ENCODE peak calls at places on chromosomes 1 and 21, in five cellular contexts. M is lower lobe of right lung, H is adrenal gland, V is ascending aorta, T is upper lobe of right lung. S is an unnamed sample.

GRCh38 chr1:145695781-145696629 is 11.2 kb downstream of the PDZK1 start:
- DNase-seq in M (no peak), H (no peak), V (no peak), T (no peak), S (no peak)

GRCh38 chr1:201454568-201454967 is 14.4 kb downstream of the PHLDA3 start:
- DNase-seq in M (no peak), H (no peak), V (no peak), T (no peak), S (no peak)

GRCh38 chr1:219324171-219324570 is 150.5 kb downstream of the LYPLAL1 start:
- DNase-seq in M (no peak), H (no peak), V (no peak), T (no peak), S (no peak)

GRCh38 chr1:182428043-182428442 is 21.9 kb upstream of the RGSL1 start:
- DNase-seq in M (no peak), H (no peak), V (no peak), T (no peak), S (no peak)

GRCh38 chr21:15063081-15063820 is 1.5 kb downstream of the NRIP1 start:
- DNase-seq in M (no peak), H (no peak), V (no peak), T (no peak), S (no peak)

GRCh38 chr1:228830185-228830953 is 95.1 kb downstream of the RHOU start:
- DNase-seq in M (peak; percentile 86), H (no peak), V (no peak), T (peak; percentile 88), S (peak; percentile 90)

GRCh38 chr21:26782349-26782748 is 62.9 kb downstream of the ADAMTS1 start:
- DNase-seq in M (no peak), H (no peak), V (no peak), T (no peak), S (no peak)

GRCh38 chr21:15000076-15000475 is 64.7 kb downstream of the NRIP1 start:
- DNase-seq in M (no peak), H (no peak), V (no peak), T (no peak), S (no peak)

GRCh38 chr1:149886396-149887195 is 12.8 kb upstream of the BOLA1 start:
- DNase-seq in M (peak; percentile 85), H (peak; percentile 97), V (peak; percentile 96), T (peak; percentile 86), S (peak; percentile 87)

GRCh38 chr1:25615172-25615541 is 1.4 kb upstream of the MAN1C1 start:
- DNase-seq in M (no peak), H (no peak), V (no peak), T (no peak), S (no peak)
- H3K27me3 ChIP-seq in M (no peaks in the 10 kb centered on the region), H (no peaks in the 10 kb centered on the region), V (no peaks in the 10 kb centered on the region), T (no peaks in the 10 kb centered on the region), S (no peaks in the 10 kb centered on the region)

GRCh38 chr1:54275349-54275748 is 75.4 kb downstream of the MRPL37 start:
- DNase-seq in M (no peak), H (peak; percentile 94), V (peak; percentile 98), T (no peak), S (peak; percentile 84)
- TF ChIP-seq CTCF in M (peak; percentile 34), H (no peak), V (peak; percentile 35), T (peak; percentile 20), S (peak; percentile 21)

GRCh38 chr1:243316366-243316989 is 60.6 kb downstream of the SDCCAG8 start:
- DNase-seq in M (no peak), H (no peak), V (no peak), T (no peak), S (no peak)
- H3K4me3 ChIP-seq in M (no peak overlapping the region), H (no peak overlapping the region), V (no peak overlapping the region), T (no peak overlapping the region), S (no peak overlapping the region)

DNA sequence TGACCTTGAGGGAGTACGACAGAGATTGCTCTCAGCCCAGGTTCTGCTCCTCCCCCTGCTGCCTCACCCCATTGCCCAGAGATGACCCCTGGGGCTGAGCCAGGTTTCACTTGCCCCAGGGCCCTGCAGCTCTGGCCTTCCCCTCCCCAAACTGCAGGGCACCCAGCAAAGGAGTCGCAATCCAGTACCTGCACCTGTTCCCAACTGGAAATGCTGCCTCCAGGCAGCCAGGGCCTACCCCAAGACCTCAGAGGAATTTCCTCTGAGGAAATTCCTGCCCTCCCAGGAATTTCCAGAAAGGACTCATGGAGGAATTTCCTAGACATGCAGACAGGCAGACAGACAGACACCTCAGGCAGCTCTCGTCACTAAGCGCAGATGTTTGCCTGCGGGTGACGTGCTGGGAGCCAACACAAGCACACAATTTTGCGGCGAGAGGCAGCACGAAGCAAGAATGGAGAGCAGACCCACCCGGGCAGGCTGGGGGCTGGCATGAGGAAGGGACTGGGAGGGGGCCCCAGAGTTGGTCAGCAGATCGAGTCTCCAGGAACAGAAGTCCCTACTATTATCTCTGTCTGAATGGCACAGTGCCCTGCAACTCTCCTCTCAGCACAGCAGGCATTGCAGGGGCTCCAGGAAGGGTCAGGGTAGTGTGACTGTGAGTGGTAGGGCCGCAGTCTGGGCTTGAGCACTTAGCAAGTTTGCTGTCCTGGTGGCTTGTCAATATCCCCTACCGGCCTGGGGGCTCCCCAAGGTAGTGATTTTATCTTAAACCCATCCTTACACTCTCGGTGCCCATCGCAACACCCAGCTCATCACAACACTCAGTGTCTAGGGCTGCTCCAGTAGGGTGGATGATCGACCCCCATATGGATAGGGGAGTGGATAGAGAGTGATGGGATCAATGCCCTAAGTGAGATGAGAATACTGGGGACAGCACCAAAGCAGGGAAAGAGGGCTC is 2.9 kb upstream of the EFNA1 start:
- DNase-seq in M (peak; percentile 53), H (no peak), V (no peak), T (peak; percentile 70), S (peak; percentile 86)
- H3K27me3 ChIP-seq in M (peaks cover 13% of the 10 kb centered on the region), H (no peaks in the 10 kb centered on the region), V (peaks cover 8% of the 10 kb centered on the region), T (peaks cover 8% of the 10 kb centered on the region), S (no peaks in the 10 kb centered on the region)

GRCh38 chr1:214086945-214087344 is 99.2 kb downstream of the PROX1 start:
- DNase-seq in M (no peak), H (no peak), V (no peak), T (no peak), S (no peak)
- TF ChIP-seq CTCF in M (no peak), H (no peak), V (no peak), T (no peak), S (no peak)

DNA sequence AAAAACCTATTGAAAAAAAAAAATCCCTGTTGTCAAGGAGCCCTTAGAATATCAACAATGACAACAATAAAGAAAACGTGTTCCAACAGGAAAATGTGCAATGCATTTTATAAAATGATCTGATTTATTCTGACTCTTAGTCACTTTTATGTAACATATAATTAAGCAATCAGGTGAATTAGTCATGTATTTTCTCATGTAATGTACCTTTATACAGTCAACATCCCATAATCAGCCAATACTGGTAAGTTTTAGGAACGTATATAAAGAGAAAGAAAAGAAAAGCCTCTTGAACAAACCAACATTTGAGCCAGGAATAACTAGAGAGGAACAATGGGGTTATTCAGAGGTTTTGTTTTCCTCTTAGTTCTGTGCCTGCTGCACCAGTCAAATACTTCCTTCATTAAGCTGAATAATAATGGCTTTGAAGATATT is at the start of gene CLCA4:
- DNase-seq in M (no peak), H (no peak), V (no peak), T (no peak), S (no peak)
- H3K4me3 ChIP-seq in M (no peak within 1 kb of the TSS), H (no peak within 1 kb of the TSS), V (no peak within 1 kb of the TSS), T (no peak within 1 kb of the TSS), S (no peak within 1 kb of the TSS)

DNA sequence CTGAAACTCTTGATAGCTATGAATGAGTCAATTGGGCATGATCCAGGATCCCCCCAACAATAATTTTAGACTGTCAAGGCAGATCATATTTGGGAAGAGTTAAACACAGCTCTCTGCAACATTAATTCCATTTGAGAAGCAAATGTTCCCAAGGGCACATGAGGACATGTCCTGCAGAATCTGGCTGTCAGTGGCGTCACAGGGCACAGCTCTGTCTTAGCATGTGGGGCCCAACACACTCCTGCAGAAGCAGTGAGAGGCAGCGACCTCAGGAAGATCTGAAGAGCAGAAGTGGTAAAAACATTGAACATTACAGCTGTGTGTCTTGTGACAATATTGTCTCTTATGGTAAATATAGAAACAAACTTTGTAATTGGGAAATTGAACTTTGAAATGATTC is 197.1 kb upstream of the PBX1 start:
- DNase-seq in M (no peak), H (no peak), V (no peak), T (no peak), S (no peak)
- H3K27me3 ChIP-seq in M (no peaks in the 10 kb centered on the region), H (no peaks in the 10 kb centered on the region), V (no peaks in the 10 kb centered on the region), T (no peaks in the 10 kb centered on the region), S (no peaks in the 10 kb centered on the region)